ENCODE peak calls at places on chromosome 3, in four cellular contexts. H is neural progenitor cell, C is GM23248, Y is HCT116. S is an unnamed sample.

GRCh38 chr3:163560459-163560858 is 1517.8 kb downstream of the SI start:
- DNase-seq in H (no peak), C (no peak), Y (no peak), S (no peak)

GRCh38 chr3:86890997-86891396 is 100.0 kb downstream of the VGLL3 start:
- DNase-seq in H (peak; percentile 9), C (no peak), Y (no peak), S (no peak)

GRCh38 chr3:164113406-164114332 is 964.6 kb downstream of the SI start:
- DNase-seq in H (no peak), C (no peak), Y (no peak), S (no peak)

GRCh38 chr3:108357042-108357441 is 60.7 kb downstream of the HHLA2 start:
- DNase-seq in H (no peak), C (no peak), Y (no peak), S (no peak)

GRCh38 chr3:188358787-188359493 is 205.0 kb downstream of the LPP start:
- DNase-seq in H (no peak), C (no peak), Y (no peak), S (no peak)

GRCh38 chr3:55511895-55512585 is 24.9 kb upstream of the WNT5A start:
- DNase-seq in H (no peak), C (peak; percentile 90), Y (no peak), S (no peak)

GRCh38 chr3:45249391-45249790 is 23.3 kb upstream of the TMEM158 start:
- DNase-seq in H (no peak), C (no peak), Y (no peak), S (no peak)

GRCh38 chr3:184453296-184453695 is 73.4 kb downstream of the CHRD start:
- DNase-seq in H (no peak), C (no peak), Y (no peak), S (no peak)

DNA sequence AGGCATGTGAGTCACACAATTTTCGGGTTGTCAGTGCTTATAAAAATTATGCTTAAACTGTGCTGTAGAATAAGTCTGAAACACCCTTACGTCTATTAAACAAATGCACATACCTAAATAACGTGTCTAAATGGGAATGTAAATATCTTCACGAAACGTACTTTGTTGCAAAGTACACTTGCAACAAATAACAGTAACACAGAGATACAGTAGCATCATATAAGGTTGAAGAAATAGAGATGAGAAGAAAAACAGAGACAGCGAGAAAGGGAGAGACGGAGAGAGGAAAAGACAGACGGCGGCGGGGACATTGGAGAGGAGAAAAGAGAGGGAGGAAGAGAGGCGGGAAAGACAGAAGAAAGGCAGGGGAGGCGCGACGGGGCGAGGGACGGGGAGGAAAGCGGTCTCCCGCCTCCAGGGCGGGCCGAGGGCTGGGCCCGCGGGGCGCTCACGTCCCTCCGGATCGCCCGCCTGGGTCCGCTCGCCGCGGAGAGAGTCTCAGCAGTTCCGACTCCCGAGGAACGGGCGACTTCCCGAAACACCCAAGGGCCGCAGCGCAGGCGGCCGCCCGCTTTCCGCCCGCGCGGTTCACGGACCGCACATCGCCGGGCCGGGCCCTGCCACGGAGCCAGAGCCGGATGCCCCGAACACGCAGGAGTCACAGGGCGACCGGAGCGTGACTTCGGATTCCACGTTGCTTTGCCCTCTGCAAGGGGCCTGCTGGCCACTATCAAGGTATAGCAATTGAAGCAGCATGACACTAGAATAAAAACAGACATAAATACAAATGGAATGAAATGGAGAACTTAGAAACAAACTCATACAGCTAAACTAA is 153.4 kb downstream of the LMLN start:
- DNase-seq in H (peak; percentile 72), C (peak; percentile 28), Y (no peak), S (no peak)
- TF ChIP-seq EZH2 in H (peak; percentile 99), C (peak; percentile 87), Y (no peak), S (no peak)

DNA sequence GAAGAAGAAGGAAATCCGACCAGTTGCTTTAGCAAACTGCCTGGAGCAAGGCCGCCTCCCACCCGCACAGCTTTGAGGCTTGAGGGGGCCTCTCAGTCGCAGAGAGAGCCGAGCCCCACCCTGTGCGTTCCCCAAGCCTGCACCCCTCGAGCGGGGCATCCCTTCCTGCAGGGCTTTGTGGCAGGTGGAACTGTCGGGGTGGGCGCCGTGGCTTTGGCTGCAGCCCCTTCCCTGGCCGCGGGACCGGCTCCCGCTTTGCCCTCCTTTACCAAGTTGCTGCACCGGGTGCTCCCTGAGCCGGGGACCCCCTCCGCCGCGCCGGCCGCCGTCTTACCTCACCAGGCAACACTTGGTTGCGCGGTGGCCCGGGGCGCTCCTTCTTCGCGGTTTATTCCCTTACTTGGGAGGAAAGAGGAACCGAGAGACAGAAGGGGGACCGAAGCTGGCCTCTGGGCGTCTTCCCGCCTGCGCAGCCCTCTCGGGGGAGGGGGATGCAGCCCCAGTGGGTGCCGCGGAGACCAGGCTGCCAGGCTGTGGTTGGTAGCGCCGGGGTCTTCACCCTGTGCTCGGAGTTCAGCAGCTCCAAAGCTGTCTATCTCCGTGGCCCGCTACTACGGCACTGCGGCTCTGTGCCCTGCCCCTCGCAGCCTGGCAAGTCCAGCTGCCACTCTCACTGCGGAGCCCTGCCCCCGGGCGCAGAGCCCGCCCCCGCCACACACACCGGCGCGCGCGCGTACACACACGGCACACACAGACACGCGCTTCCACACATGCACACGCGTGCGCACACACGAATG is at the start of gene DGKG:
- DNase-seq in H (peak; percentile 59), C (peak; percentile 31), Y (no peak), S (peak; percentile 18)
- TF ChIP-seq EZH2 in H (peak; percentile 79), C (no peak), Y (no peak), S (peak; percentile 79)

GRCh38 chr3:71135373-71136088 is 448.0 kb downstream of the FOXP1 start:
- DNase-seq in H (no peak), C (no peak), Y (no peak), S (no peak)
- TF ChIP-seq EZH2 in H (no peak), C (no peak), Y (no peak), S (no peak)

GRCh38 chr3:9703736-9704342 is at the start of gene CPNE9:
- DNase-seq in H (peak; percentile 55), C (peak; percentile 32), Y (no peak), S (no peak)
- TF ChIP-seq EZH2 in H (no peak), C (no peak), Y (no peak), S (no peak)

GRCh38 chr3:120029749-120030148 is 64.5 kb downstream of the GSK3B start:
- DNase-seq in H (no peak), C (no peak), Y (no peak), S (no peak)

GRCh38 chr3:120028271-120029047 is 65.8 kb downstream of the GSK3B start:
- DNase-seq in H (no peak), C (no peak), Y (no peak), S (no peak)

DNA sequence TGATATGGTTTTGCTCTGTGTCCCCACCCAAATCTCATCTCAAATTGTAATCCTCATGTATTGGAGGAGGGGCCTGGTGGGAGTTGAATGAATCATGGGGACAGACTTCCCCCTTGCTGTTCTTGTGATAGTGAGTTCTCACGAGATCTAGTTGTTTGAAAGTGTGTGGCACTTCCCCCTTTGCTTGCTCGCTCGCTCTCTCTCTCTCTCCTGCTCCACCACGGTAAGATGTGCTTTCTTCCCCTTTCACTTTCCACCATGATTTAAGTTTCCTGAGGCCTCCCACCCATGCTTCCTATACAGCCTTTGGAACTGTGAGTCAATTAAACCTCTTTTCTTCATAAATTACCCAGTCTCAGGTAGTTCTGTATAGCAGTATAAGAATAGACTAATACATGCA is 60.7 kb downstream of the GSK3B start:
- DNase-seq in H (no peak), C (no peak), Y (no peak), S (no peak)
- TF ChIP-seq EZH2 in H (no peak), C (no peak), Y (no peak), S (no peak)

GRCh38 chr3:172449468-172450149 is 1.4 kb upstream of the GHSR start:
- DNase-seq in H (peak; percentile 89), C (peak; percentile 65), Y (no peak), S (peak; percentile 51)
- TF ChIP-seq EZH2 in H (peak; percentile 18), C (no peak), Y (no peak), S (no peak)

S was measured in A673.